ENCODE peak calls at places on chromosomes 13 and 19, in six cellular contexts. B, E, I, R, M and S are unnamed samples.

GRCh38 chr19:16871870-16872269 is 16.9 kb upstream of the F2RL3 start:
- DNase-seq in E (no peak), M (no peak), I (no peak), R (no peak), B (no peak), S (peak; percentile 28)

GRCh38 chr13:52652980-52653303 is 306 bp downstream of the SUGT1 start:
- DNase-seq in I (peak; percentile 5), B (no peak), R (peak; percentile 48), M (no peak), E (no peak), S (no peak)

GRCh38 chr19:46919324-46919723 is 58.5 kb downstream of the ARHGAP35 start:
- DNase-seq in I (no peak), R (no peak), E (peak; percentile 48), M (no peak), B (no peak), S (no peak)

GRCh38 chr19:6521718-6522646 is 8.8 kb upstream of the TNFSF9 start:
- DNase-seq in R (no peak), M (no peak), B (no peak), I (peak; percentile 38), E (no peak), S (peak; percentile 61)

GRCh38 chr19:839146-839872 is 1.5 kb upstream of the PRTN3 start:
- DNase-seq in E (no peak), I (no peak), B (no peak), R (no peak), M (no peak), S (no peak)

GRCh38 chr13:97658556-97658955 is 224.6 kb downstream of the RAP2A start:
- DNase-seq in E (no peak), I (no peak), B (no peak), M (no peak), R (no peak), S (no peak)

GRCh38 chr13:107459430-107459829 is 755.9 kb downstream of the LIG4 start:
- DNase-seq in E (no peak), R (no peak), B (no peak), M (no peak), I (no peak), S (no peak)

GRCh38 chr19:37251308-37252229 is 33.6 kb downstream of the ZNF383 start:
- DNase-seq in R (peak; percentile 95), E (peak; percentile 71), M (no peak), B (no peak), I (peak; percentile 4), S (peak; percentile 48)

GRCh38 chr19:46736544-46737274 is 9.1 kb upstream of the FKRP start:
- DNase-seq in I (no peak), E (no peak), R (no peak), M (no peak), B (no peak), S (no peak)

GRCh38 chr19:40493778-40494177 is 27.0 kb downstream of the SPTBN4 start:
- DNase-seq in R (no peak), B (no peak), M (no peak), E (no peak), I (no peak), S (no peak)

GRCh38 chr19:56309511-56310185 is 5.0 kb downstream of the ZSCAN5A start:
- DNase-seq in I (peak; percentile 32), E (peak; percentile 41), R (peak; percentile 78), M (peak; percentile 91), B (no peak), S (peak; percentile 51)

GRCh38 chr19:17138937-17139598 is 63.5 kb downstream of the MYO9B start:
- DNase-seq in R (no peak), I (no peak), E (no peak), B (no peak), M (no peak), S (no peak)

GRCh38 chr13:41974262-41974900 is 13.5 kb upstream of the VWA8 start:
- DNase-seq in E (no peak), R (no peak), B (no peak), I (no peak), M (no peak), S (no peak)

GRCh38 chr13:27942972-27943371 is 23.2 kb downstream of the PDX1 start:
- DNase-seq in B (no peak), E (no peak), I (no peak), M (no peak), R (no peak), S (no peak)

GRCh38 chr19:2469102-2469914 is 6.6 kb upstream of the GADD45B start:
- DNase-seq in R (peak; percentile 55), B (no peak), I (no peak), E (peak; percentile 92), M (no peak), S (no peak)